ENCODE peak calls at places on chromosomes 5 and 9, in seven cellular contexts. One of them, this sample, is unnamed.
A peak's percentile ranks its signal among the peaks of the same experiment; 100 is the strongest.

GRCh38 chr9:22100626-22101025 is 91.5 kb upstream of the CDKN2B start:
- DNase-seq in mammary epithelial cell: no peak
- DNase-seq in IMR-90: no peak
- DNase-seq in MM.1S: no peak
- DNase-seq in endothelial cell of umbilical vein: no peak
- DNase-seq in fibroblast of lung: no peak
- DNase-seq in GM23248: no peak
- DNase-seq in this sample: no peak

GRCh38 chr5:142386151-142387021 is 61.6 kb upstream of the SPRY4 start:
- DNase-seq in GM23248: peak; percentile 30
- DNase-seq in IMR-90: no peak
- DNase-seq in mammary epithelial cell: peak; percentile 51
- DNase-seq in MM.1S: no peak
- DNase-seq in fibroblast of lung: no peak
- DNase-seq in endothelial cell of umbilical vein: no peak
- DNase-seq in this sample: no peak

GRCh38 chr5:104186100-104186499 is 623.5 kb upstream of the NUDT12 start:
- DNase-seq in fibroblast of lung: peak; percentile 62
- DNase-seq in GM23248: no peak
- DNase-seq in mammary epithelial cell: peak; percentile 68
- DNase-seq in IMR-90: no peak
- DNase-seq in endothelial cell of umbilical vein: no peak
- DNase-seq in MM.1S: peak; percentile 58
- DNase-seq in this sample: no peak

GRCh38 chr5:154508114-154508513 is 30.1 kb upstream of the HAND1 start:
- DNase-seq in MM.1S: no peak
- DNase-seq in IMR-90: no peak
- DNase-seq in GM23248: no peak
- DNase-seq in mammary epithelial cell: no peak
- DNase-seq in endothelial cell of umbilical vein: no peak
- DNase-seq in fibroblast of lung: no peak
- DNase-seq in this sample: no peak

GRCh38 chr5:171437286-171437821 is 17.9 kb downstream of the FGF18 start:
- DNase-seq in IMR-90: no peak
- DNase-seq in GM23248: no peak
- DNase-seq in fibroblast of lung: no peak
- DNase-seq in MM.1S: no peak
- DNase-seq in endothelial cell of umbilical vein: no peak
- DNase-seq in mammary epithelial cell: no peak
- DNase-seq in this sample: no peak

GRCh38 chr9:102035929-102036328 is 297.5 kb upstream of the GRIN3A start:
- DNase-seq in IMR-90: no peak
- DNase-seq in fibroblast of lung: no peak
- DNase-seq in mammary epithelial cell: no peak
- DNase-seq in GM23248: no peak
- DNase-seq in MM.1S: peak; percentile 73
- DNase-seq in endothelial cell of umbilical vein: no peak
- DNase-seq in this sample: no peak

GRCh38 chr5:56733580-56733979 is 81.8 kb upstream of the MAP3K1 start:
- DNase-seq in IMR-90: no peak
- DNase-seq in GM23248: no peak
- DNase-seq in endothelial cell of umbilical vein: no peak
- DNase-seq in fibroblast of lung: no peak
- DNase-seq in mammary epithelial cell: no peak
- DNase-seq in MM.1S: no peak
- DNase-seq in this sample: no peak

GRCh38 chr5:172163346-172163745 is 24.7 kb downstream of the STK10 start:
- DNase-seq in endothelial cell of umbilical vein: no peak
- DNase-seq in mammary epithelial cell: no peak
- DNase-seq in GM23248: peak; percentile 70
- DNase-seq in fibroblast of lung: peak; percentile 34
- DNase-seq in MM.1S: no peak
- DNase-seq in IMR-90: peak; percentile 43
- DNase-seq in this sample: no peak

GRCh38 chr5:11363779-11364178 is 540.5 kb downstream of the CTNND2 start:
- DNase-seq in GM23248: no peak
- DNase-seq in MM.1S: no peak
- DNase-seq in mammary epithelial cell: no peak
- DNase-seq in IMR-90: no peak
- DNase-seq in fibroblast of lung: no peak
- DNase-seq in endothelial cell of umbilical vein: no peak
- DNase-seq in this sample: no peak

GRCh38 chr5:31270396-31270795 is 76.9 kb downstream of the CDH6 start:
- DNase-seq in IMR-90: peak; percentile 22
- DNase-seq in MM.1S: peak; percentile 9
- DNase-seq in fibroblast of lung: no peak
- DNase-seq in mammary epithelial cell: no peak
- DNase-seq in endothelial cell of umbilical vein: peak; percentile 4
- DNase-seq in GM23248: peak; percentile 32
- DNase-seq in this sample: no peak

GRCh38 chr9:93308676-93309075 is 124.7 kb downstream of the WNK2 start:
- DNase-seq in mammary epithelial cell: no peak
- DNase-seq in IMR-90: no peak
- DNase-seq in fibroblast of lung: no peak
- DNase-seq in endothelial cell of umbilical vein: no peak
- DNase-seq in GM23248: no peak
- DNase-seq in MM.1S: no peak
- DNase-seq in this sample: peak; percentile 57

GRCh38 chr9:109771796-109772525 is 8.0 kb upstream of the PALM2AKAP2 start:
- DNase-seq in IMR-90: peak; percentile 64
- DNase-seq in MM.1S: no peak
- DNase-seq in endothelial cell of umbilical vein: no peak
- DNase-seq in mammary epithelial cell: no peak
- DNase-seq in GM23248: peak; percentile 45
- DNase-seq in fibroblast of lung: peak; percentile 81
- DNase-seq in this sample: no peak

GRCh38 chr5:35136386-35136785 is 88.6 kb upstream of the AGXT2 start:
- DNase-seq in mammary epithelial cell: peak; percentile 65
- DNase-seq in IMR-90: peak; percentile 95
- DNase-seq in MM.1S: no peak
- DNase-seq in GM23248: peak; percentile 100
- DNase-seq in fibroblast of lung: peak; percentile 84
- DNase-seq in endothelial cell of umbilical vein: no peak
- DNase-seq in this sample: no peak

GRCh38 chr9:21761309-21761901 is 41.0 kb upstream of the MTAP start:
- DNase-seq in MM.1S: peak; percentile 66
- DNase-seq in IMR-90: no peak
- DNase-seq in GM23248: peak; percentile 8
- DNase-seq in mammary epithelial cell: no peak
- DNase-seq in fibroblast of lung: peak; percentile 73
- DNase-seq in endothelial cell of umbilical vein: no peak
- DNase-seq in this sample: no peak

GRCh38 chr9:134515026-134515821 is 126.4 kb upstream of the COL5A1 start:
- DNase-seq in IMR-90: peak; percentile 58
- DNase-seq in endothelial cell of umbilical vein: no peak
- DNase-seq in MM.1S: no peak
- DNase-seq in fibroblast of lung: peak; percentile 49
- DNase-seq in GM23248: peak; percentile 73
- DNase-seq in mammary epithelial cell: no peak
- DNase-seq in this sample: peak; percentile 43

GRCh38 chr9:84667571-84668203 is 1.8 kb upstream of the NTRK2 start:
- DNase-seq in IMR-90: peak; percentile 12
- DNase-seq in GM23248: peak; percentile 56
- DNase-seq in mammary epithelial cell: peak; percentile 45
- DNase-seq in endothelial cell of umbilical vein: peak; percentile 34
- DNase-seq in fibroblast of lung: peak; percentile 51
- DNase-seq in MM.1S: peak; percentile 72
- DNase-seq in this sample: no peak

GRCh38 chr5:44389410-44389879 is at the start of gene FGF10:
- DNase-seq in mammary epithelial cell: no peak
- DNase-seq in MM.1S: peak; percentile 33
- DNase-seq in GM23248: peak; percentile 37
- DNase-seq in endothelial cell of umbilical vein: peak; percentile 17
- DNase-seq in IMR-90: no peak
- DNase-seq in fibroblast of lung: peak; percentile 1
- DNase-seq in this sample: peak; percentile 78

GRCh38 chr9:136550439-136551085 is 4.7 kb upstream of the NOTCH1 start:
- DNase-seq in GM23248: no peak
- DNase-seq in fibroblast of lung: no peak
- DNase-seq in MM.1S: no peak
- DNase-seq in IMR-90: no peak
- DNase-seq in mammary epithelial cell: peak; percentile 79
- DNase-seq in endothelial cell of umbilical vein: no peak
- DNase-seq in this sample: no peak

GRCh38 chr5:132753135-132753987 is 6.1 kb downstream of the CCNI2 start:
- DNase-seq in fibroblast of lung: no peak
- DNase-seq in GM23248: no peak
- DNase-seq in MM.1S: peak; percentile 38
- DNase-seq in mammary epithelial cell: peak; percentile 24
- DNase-seq in endothelial cell of umbilical vein: no peak
- DNase-seq in IMR-90: no peak
- DNase-seq in this sample: peak; percentile 76

GRCh38 chr5:6399978-6400910 is 21.9 kb upstream of the MED10 start:
- DNase-seq in endothelial cell of umbilical vein: no peak
- DNase-seq in MM.1S: no peak
- DNase-seq in mammary epithelial cell: peak; percentile 91
- DNase-seq in GM23248: peak; percentile 50
- DNase-seq in fibroblast of lung: peak; percentile 74
- DNase-seq in IMR-90: peak; percentile 57
- DNase-seq in this sample: no peak

GRCh38 chr5:124888050-124888506 is 141.6 kb upstream of the ZNF608 start:
- DNase-seq in IMR-90: no peak
- DNase-seq in GM23248: no peak
- DNase-seq in mammary epithelial cell: no peak
- DNase-seq in MM.1S: no peak
- DNase-seq in fibroblast of lung: no peak
- DNase-seq in endothelial cell of umbilical vein: no peak
- DNase-seq in this sample: no peak

GRCh38 chr9:86634501-86634900 is 280.3 kb upstream of the TUT7 start:
- DNase-seq in GM23248: no peak
- DNase-seq in IMR-90: no peak
- DNase-seq in endothelial cell of umbilical vein: no peak
- DNase-seq in fibroblast of lung: no peak
- DNase-seq in MM.1S: no peak
- DNase-seq in mammary epithelial cell: no peak
- DNase-seq in this sample: no peak

GRCh38 chr9:112439825-112440224 is 46.8 kb upstream of the KIAA1958 start:
- DNase-seq in GM23248: no peak
- DNase-seq in mammary epithelial cell: no peak
- DNase-seq in MM.1S: no peak
- DNase-seq in fibroblast of lung: no peak
- DNase-seq in endothelial cell of umbilical vein: no peak
- DNase-seq in IMR-90: no peak
- DNase-seq in this sample: no peak

GRCh38 chr9:90175257-90175656 is 467.4 kb downstream of the DIRAS2 start:
- DNase-seq in GM23248: no peak
- DNase-seq in endothelial cell of umbilical vein: no peak
- DNase-seq in mammary epithelial cell: no peak
- DNase-seq in fibroblast of lung: no peak
- DNase-seq in IMR-90: no peak
- DNase-seq in MM.1S: no peak
- DNase-seq in this sample: no peak

GRCh38 chr9:90180374-90180773 is 462.2 kb downstream of the DIRAS2 start:
- DNase-seq in fibroblast of lung: no peak
- DNase-seq in MM.1S: no peak
- DNase-seq in endothelial cell of umbilical vein: no peak
- DNase-seq in IMR-90: no peak
- DNase-seq in mammary epithelial cell: no peak
- DNase-seq in GM23248: no peak
- DNase-seq in this sample: no peak

DNA sequence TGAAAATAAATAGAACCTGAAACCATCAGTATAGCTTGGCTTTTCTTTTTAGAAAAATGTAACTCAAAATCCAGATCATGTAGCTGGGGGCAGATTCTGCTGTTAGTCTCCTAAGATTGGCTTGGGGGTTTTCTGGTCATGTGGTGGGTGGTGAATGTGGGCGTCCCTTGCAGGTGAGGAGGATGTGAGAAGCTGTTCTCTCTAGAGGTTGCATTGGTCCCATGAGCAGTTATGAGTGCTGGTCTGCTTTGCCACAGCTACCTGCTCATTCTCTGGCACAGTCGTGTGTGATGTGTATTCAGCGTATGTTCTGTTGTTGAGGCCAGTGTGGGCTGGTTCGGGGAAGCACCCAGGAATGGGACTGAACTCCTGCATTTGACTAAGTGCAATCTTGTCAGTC is 466.8 kb downstream of the DIRAS2 start:
- DNase-seq in MM.1S: no peak
- DNase-seq in mammary epithelial cell: no peak
- DNase-seq in endothelial cell of umbilical vein: no peak
- DNase-seq in GM23248: no peak
- DNase-seq in fibroblast of lung: no peak
- DNase-seq in IMR-90: no peak
- DNase-seq in this sample: no peak
- H3K9ac ChIP-seq in MM.1S: no peak overlapping the region
- H3K9ac ChIP-seq in mammary epithelial cell: no peak overlapping the region
- H3K9ac ChIP-seq in endothelial cell of umbilical vein: no peak overlapping the region
- H3K9ac ChIP-seq in GM23248: no peak overlapping the region
- H3K9ac ChIP-seq in fibroblast of lung: no peak overlapping the region
- H3K9ac ChIP-seq in IMR-90: no peak overlapping the region
- H3K9ac ChIP-seq in this sample: no peak overlapping the region

GRCh38 chr9:122810306-122810946 is 10.5 kb downstream of the OR1K1 start:
- DNase-seq in IMR-90: peak; percentile 74
- DNase-seq in mammary epithelial cell: peak; percentile 62
- DNase-seq in GM23248: peak; percentile 79
- DNase-seq in fibroblast of lung: peak; percentile 51
- DNase-seq in MM.1S: peak; percentile 80
- DNase-seq in endothelial cell of umbilical vein: peak; percentile 87
- DNase-seq in this sample: no peak
- H3K9ac ChIP-seq in IMR-90: no peak overlapping the region
- H3K9ac ChIP-seq in mammary epithelial cell: no peak overlapping the region
- H3K9ac ChIP-seq in GM23248: no peak overlapping the region
- H3K9ac ChIP-seq in fibroblast of lung: no peak overlapping the region
- H3K9ac ChIP-seq in MM.1S: no peak overlapping the region
- H3K9ac ChIP-seq in endothelial cell of umbilical vein: no peak overlapping the region
- H3K9ac ChIP-seq in this sample: no peak overlapping the region

GRCh38 chr9:94787268-94787667 is 60.8 kb downstream of the AOPEP start:
- DNase-seq in endothelial cell of umbilical vein: no peak
- DNase-seq in mammary epithelial cell: no peak
- DNase-seq in fibroblast of lung: no peak
- DNase-seq in IMR-90: no peak
- DNase-seq in GM23248: no peak
- DNase-seq in MM.1S: no peak
- DNase-seq in this sample: no peak
- H3K9ac ChIP-seq in endothelial cell of umbilical vein: no peak overlapping the region
- H3K9ac ChIP-seq in mammary epithelial cell: no peak overlapping the region
- H3K9ac ChIP-seq in fibroblast of lung: no peak overlapping the region
- H3K9ac ChIP-seq in IMR-90: no peak overlapping the region
- H3K9ac ChIP-seq in GM23248: no peak overlapping the region
- H3K9ac ChIP-seq in MM.1S: no peak overlapping the region
- H3K9ac ChIP-seq in this sample: no peak overlapping the region

DNA sequence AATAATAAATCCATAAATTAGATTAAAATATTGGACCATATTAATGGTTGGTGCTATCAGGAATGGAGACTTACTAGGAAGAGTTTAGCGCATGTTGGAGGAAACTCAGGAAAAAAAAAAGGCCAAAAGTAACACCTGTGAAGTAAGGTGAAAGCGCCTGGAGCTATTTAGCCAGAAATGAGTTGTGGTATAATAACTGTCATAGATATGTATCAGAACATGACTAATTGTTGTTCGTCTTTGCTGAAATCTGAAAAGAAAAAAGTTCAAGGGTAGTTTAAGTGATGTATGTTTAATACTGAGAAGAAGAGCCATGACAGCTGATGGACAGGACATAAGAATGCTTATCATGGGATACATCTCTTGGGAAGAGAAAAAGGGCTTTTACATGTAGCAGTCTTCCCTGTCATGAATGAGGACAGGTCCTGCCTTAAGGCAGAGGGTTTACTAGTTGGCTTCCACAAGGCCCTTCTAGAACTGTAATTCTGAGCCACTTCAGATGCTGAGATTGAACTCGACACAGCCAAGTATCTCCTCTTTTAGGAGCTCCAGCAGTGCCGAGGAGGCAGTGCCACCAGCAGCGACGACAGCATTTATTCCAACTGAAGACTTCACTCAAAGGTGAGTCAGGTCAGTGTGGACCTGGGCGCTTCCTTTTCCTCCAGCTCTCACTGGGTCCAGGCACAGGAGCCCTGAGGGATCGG is 946 bp upstream of the CAMK4 start:
- DNase-seq in IMR-90: no peak
- DNase-seq in MM.1S: no peak
- DNase-seq in endothelial cell of umbilical vein: peak; percentile 4
- DNase-seq in GM23248: no peak
- DNase-seq in mammary epithelial cell: peak; percentile 75
- DNase-seq in fibroblast of lung: no peak
- DNase-seq in this sample: no peak
- H3K9ac ChIP-seq in IMR-90: peak overlapping the region; percentile 2
- H3K9ac ChIP-seq in MM.1S: no peak overlapping the region
- H3K9ac ChIP-seq in endothelial cell of umbilical vein: no peak overlapping the region
- H3K9ac ChIP-seq in GM23248: peak overlapping the region; percentile 52
- H3K9ac ChIP-seq in mammary epithelial cell: peak overlapping the region; percentile 31
- H3K9ac ChIP-seq in fibroblast of lung: peak overlapping the region; percentile 61
- H3K9ac ChIP-seq in this sample: no peak overlapping the region

This sample was measured in kidney.